ENCODE peak calls at places on chromosomes 3 and 15, in five cellular contexts. One of them, this sample, is unnamed.

GRCh38 chr15:34271493-34271892 is 46.7 kb downstream of the EMC4 start:
- DNase-seq in stomach: no peak
- DNase-seq in thoracic aorta: peak
- DNase-seq in breast epithelium: no peak
- DNase-seq in CD8-positive, alpha-beta T cell: no peak
- DNase-seq in this sample: no peak

GRCh38 chr15:69056365-69056764 is 41.9 kb downstream of the NOX5 start:
- DNase-seq in stomach: no peak
- DNase-seq in thoracic aorta: no peak
- DNase-seq in breast epithelium: no peak
- DNase-seq in CD8-positive, alpha-beta T cell: no peak
- DNase-seq in this sample: no peak

GRCh38 chr3:9955067-9955502 is 2.9 kb upstream of the PRRT3 start:
- DNase-seq in thoracic aorta: no peak
- DNase-seq in stomach: peak
- DNase-seq in CD8-positive, alpha-beta T cell: no peak
- DNase-seq in breast epithelium: no peak
- DNase-seq in this sample: no peak

GRCh38 chr3:12424635-12425319 is 59.5 kb upstream of the TSEN2 start:
- DNase-seq in CD8-positive, alpha-beta T cell: no peak
- DNase-seq in breast epithelium: no peak
- DNase-seq in thoracic aorta: no peak
- DNase-seq in stomach: no peak
- DNase-seq in this sample: no peak

GRCh38 chr15:53978248-53978906 is at the start of gene UNC13C:
- DNase-seq in thoracic aorta: no peak
- DNase-seq in breast epithelium: peak
- DNase-seq in stomach: peak
- DNase-seq in CD8-positive, alpha-beta T cell: no peak
- DNase-seq in this sample: peak

GRCh38 chr15:56243117-56243773 is 434 bp downstream of the RFX7 start:
- DNase-seq in CD8-positive, alpha-beta T cell: peak
- DNase-seq in breast epithelium: no peak
- DNase-seq in stomach: peak
- DNase-seq in thoracic aorta: no peak
- DNase-seq in this sample: peak

GRCh38 chr3:84958495-84959469 is at the start of gene CADM2:
- DNase-seq in breast epithelium: peak
- DNase-seq in CD8-positive, alpha-beta T cell: peak
- DNase-seq in stomach: peak
- DNase-seq in thoracic aorta: peak
- DNase-seq in this sample: peak

GRCh38 chr3:62761711-62762110 is 113.5 kb downstream of the CADPS start:
- DNase-seq in CD8-positive, alpha-beta T cell: no peak
- DNase-seq in stomach: no peak
- DNase-seq in thoracic aorta: no peak
- DNase-seq in breast epithelium: no peak
- DNase-seq in this sample: no peak

GRCh38 chr3:64104006-64104405 is 80.7 kb upstream of the PSMD6 start:
- DNase-seq in stomach: no peak
- DNase-seq in thoracic aorta: no peak
- DNase-seq in CD8-positive, alpha-beta T cell: no peak
- DNase-seq in breast epithelium: no peak
- DNase-seq in this sample: no peak

GRCh38 chr15:80626643-80627120 is 68.4 kb upstream of the ABHD17C start:
- DNase-seq in thoracic aorta: no peak
- DNase-seq in breast epithelium: no peak
- DNase-seq in stomach: no peak
- DNase-seq in CD8-positive, alpha-beta T cell: no peak
- DNase-seq in this sample: no peak

GRCh38 chr3:54197509-54197908 is 75.2 kb downstream of the CACNA2D3 start:
- DNase-seq in CD8-positive, alpha-beta T cell: no peak
- DNase-seq in thoracic aorta: no peak
- DNase-seq in stomach: no peak
- DNase-seq in breast epithelium: no peak
- DNase-seq in this sample: no peak

GRCh38 chr15:26967719-26968269 is 3.2 kb upstream of the GABRG3 start:
- DNase-seq in breast epithelium: no peak
- DNase-seq in thoracic aorta: no peak
- DNase-seq in CD8-positive, alpha-beta T cell: no peak
- DNase-seq in stomach: no peak
- DNase-seq in this sample: no peak

GRCh38 chr3:13620281-13620680 is 71.4 kb downstream of the FBLN2 start:
- DNase-seq in stomach: no peak
- DNase-seq in CD8-positive, alpha-beta T cell: no peak
- DNase-seq in thoracic aorta: no peak
- DNase-seq in breast epithelium: no peak
- DNase-seq in this sample: no peak

GRCh38 chr3:8887435-8888295 is 75.6 kb downstream of the RAD18 start:
- DNase-seq in thoracic aorta: no peak
- DNase-seq in CD8-positive, alpha-beta T cell: no peak
- DNase-seq in breast epithelium: no peak
- DNase-seq in stomach: no peak
- DNase-seq in this sample: no peak

GRCh38 chr3:13850161-13850945 is 29.5 kb downstream of the WNT7A start:
- DNase-seq in CD8-positive, alpha-beta T cell: no peak
- DNase-seq in thoracic aorta: no peak
- DNase-seq in stomach: no peak
- DNase-seq in breast epithelium: no peak
- DNase-seq in this sample: no peak

GRCh38 chr15:36468746-36469145 is 110.7 kb upstream of the CDIN1 start:
- DNase-seq in thoracic aorta: no peak
- DNase-seq in stomach: no peak
- DNase-seq in CD8-positive, alpha-beta T cell: no peak
- DNase-seq in breast epithelium: no peak
- DNase-seq in this sample: peak

GRCh38 chr3:198076722-198077308 is 116.8 kb downstream of the LMLN start:
- DNase-seq in CD8-positive, alpha-beta T cell: no peak
- DNase-seq in thoracic aorta: no peak
- DNase-seq in breast epithelium: no peak
- DNase-seq in stomach: no peak
- DNase-seq in this sample: no peak

GRCh38 chr3:71225285-71225684 is 358.2 kb downstream of the FOXP1 start:
- DNase-seq in breast epithelium: no peak
- DNase-seq in stomach: no peak
- DNase-seq in CD8-positive, alpha-beta T cell: no peak
- DNase-seq in thoracic aorta: no peak
- DNase-seq in this sample: no peak

GRCh38 chr15:64930019-64930652 is 18.4 kb downstream of the ANKDD1A start:
- DNase-seq in thoracic aorta: no peak
- DNase-seq in stomach: no peak
- DNase-seq in breast epithelium: no peak
- DNase-seq in CD8-positive, alpha-beta T cell: no peak
- DNase-seq in this sample: peak

GRCh38 chr15:101672298-101672697 is 20.1 kb upstream of the TM2D3 start:
- DNase-seq in stomach: no peak
- DNase-seq in breast epithelium: no peak
- DNase-seq in CD8-positive, alpha-beta T cell: no peak
- DNase-seq in thoracic aorta: no peak
- DNase-seq in this sample: no peak

GRCh38 chr15:33194704-33195261 is at the start of gene FMN1:
- DNase-seq in thoracic aorta: peak
- DNase-seq in breast epithelium: peak
- DNase-seq in CD8-positive, alpha-beta T cell: peak
- DNase-seq in stomach: peak
- DNase-seq in this sample: peak

GRCh38 chr3:120161902-120162301 is 67.7 kb upstream of the GSK3B start:
- DNase-seq in thoracic aorta: no peak
- DNase-seq in CD8-positive, alpha-beta T cell: no peak
- DNase-seq in stomach: no peak
- DNase-seq in breast epithelium: no peak
- DNase-seq in this sample: no peak

GRCh38 chr3:114179575-114179974 is 723 bp upstream of the DRD3 start:
- DNase-seq in stomach: no peak
- DNase-seq in breast epithelium: no peak
- DNase-seq in thoracic aorta: no peak
- DNase-seq in CD8-positive, alpha-beta T cell: no peak
- DNase-seq in this sample: peak

GRCh38 chr15:70763120-70763949 is at the start of gene UACA:
- DNase-seq in thoracic aorta: peak
- DNase-seq in breast epithelium: peak
- DNase-seq in stomach: peak
- DNase-seq in CD8-positive, alpha-beta T cell: peak
- DNase-seq in this sample: peak

GRCh38 chr15:70761931-70762468 is 1.4 kb downstream of the UACA start:
- DNase-seq in stomach: no peak
- DNase-seq in thoracic aorta: no peak
- DNase-seq in CD8-positive, alpha-beta T cell: no peak
- DNase-seq in breast epithelium: no peak
- DNase-seq in this sample: no peak

GRCh38 chr15:70761046-70761445 is 2.3 kb downstream of the UACA start:
- DNase-seq in CD8-positive, alpha-beta T cell: no peak
- DNase-seq in thoracic aorta: no peak
- DNase-seq in breast epithelium: no peak
- DNase-seq in stomach: no peak
- DNase-seq in this sample: no peak

GRCh38 chr15:70763950-70764730 is 782 bp upstream of the UACA start:
- DNase-seq in CD8-positive, alpha-beta T cell: no peak
- DNase-seq in stomach: no peak
- DNase-seq in thoracic aorta: no peak
- DNase-seq in breast epithelium: no peak
- DNase-seq in this sample: no peak

GRCh38 chr15:70762469-70763119 is 764 bp downstream of the UACA start:
- DNase-seq in thoracic aorta: no peak
- DNase-seq in stomach: peak
- DNase-seq in CD8-positive, alpha-beta T cell: no peak
- DNase-seq in breast epithelium: peak
- DNase-seq in this sample: no peak
- TF ChIP-seq CTCF in thoracic aorta: no peak
- TF ChIP-seq CTCF in stomach: no peak
- TF ChIP-seq CTCF in CD8-positive, alpha-beta T cell: no peak
- TF ChIP-seq CTCF in breast epithelium: no peak
- TF ChIP-seq CTCF in this sample: no peak

GRCh38 chr3:105823149-105823866 is 45.5 kb downstream of the CBLB start:
- DNase-seq in CD8-positive, alpha-beta T cell: no peak
- DNase-seq in breast epithelium: no peak
- DNase-seq in thoracic aorta: peak
- DNase-seq in stomach: no peak
- DNase-seq in this sample: no peak

GRCh38 chr3:105821433-105821832 is 47.4 kb downstream of the CBLB start:
- DNase-seq in breast epithelium: no peak
- DNase-seq in stomach: peak
- DNase-seq in CD8-positive, alpha-beta T cell: no peak
- DNase-seq in thoracic aorta: no peak
- DNase-seq in this sample: no peak

GRCh38 chr3:105822171-105823123 is 46.4 kb downstream of the CBLB start:
- DNase-seq in thoracic aorta: no peak
- DNase-seq in stomach: no peak
- DNase-seq in CD8-positive, alpha-beta T cell: no peak
- DNase-seq in breast epithelium: no peak
- DNase-seq in this sample: no peak

GRCh38 chr3:105827101-105827634 is 41.6 kb downstream of the CBLB start:
- DNase-seq in thoracic aorta: no peak
- DNase-seq in stomach: no peak
- DNase-seq in CD8-positive, alpha-beta T cell: no peak
- DNase-seq in breast epithelium: no peak
- DNase-seq in this sample: peak

DNA sequence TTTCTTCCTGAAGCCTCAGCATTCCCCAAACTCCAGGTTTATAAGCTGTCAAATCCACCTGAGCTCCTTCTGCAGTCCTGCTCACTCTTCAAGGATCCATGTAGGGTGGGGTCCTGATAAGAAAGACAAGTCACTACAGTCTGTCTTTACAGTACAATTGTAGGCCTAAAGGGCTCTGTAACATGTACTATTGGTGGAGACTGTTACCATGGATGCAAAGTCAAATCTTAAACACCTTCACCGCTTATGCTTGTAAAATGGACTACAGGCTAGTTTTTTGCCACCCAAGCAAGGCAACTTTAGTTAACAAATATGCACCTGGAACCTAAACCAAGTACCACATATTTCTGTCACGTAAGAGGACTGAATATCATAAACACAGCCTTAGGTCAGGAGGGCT is 44.7 kb downstream of the CBLB start:
- DNase-seq in breast epithelium: no peak
- DNase-seq in CD8-positive, alpha-beta T cell: no peak
- DNase-seq in thoracic aorta: no peak
- DNase-seq in stomach: no peak
- DNase-seq in this sample: no peak
- H3K4me3 ChIP-seq in breast epithelium: no peak
- H3K4me3 ChIP-seq in CD8-positive, alpha-beta T cell: no peak
- H3K4me3 ChIP-seq in thoracic aorta: no peak
- H3K4me3 ChIP-seq in stomach: no peak
- H3K4me3 ChIP-seq in this sample: no peak

GRCh38 chr15:38647683-38648082 is 83.1 kb upstream of the RASGRP1 start:
- DNase-seq in stomach: no peak
- DNase-seq in breast epithelium: no peak
- DNase-seq in CD8-positive, alpha-beta T cell: no peak
- DNase-seq in thoracic aorta: no peak
- DNase-seq in this sample: no peak

GRCh38 chr15:38646716-38647115 is 82.1 kb upstream of the RASGRP1 start:
- DNase-seq in CD8-positive, alpha-beta T cell: no peak
- DNase-seq in thoracic aorta: no peak
- DNase-seq in breast epithelium: no peak
- DNase-seq in stomach: no peak
- DNase-seq in this sample: no peak

GRCh38 chr15:38650936-38651327 is 86.3 kb upstream of the RASGRP1 start:
- DNase-seq in breast epithelium: no peak
- DNase-seq in stomach: no peak
- DNase-seq in CD8-positive, alpha-beta T cell: no peak
- DNase-seq in thoracic aorta: no peak
- DNase-seq in this sample: no peak

GRCh38 chr15:38650384-38650783 is 85.8 kb upstream of the RASGRP1 start:
- DNase-seq in thoracic aorta: no peak
- DNase-seq in stomach: no peak
- DNase-seq in breast epithelium: no peak
- DNase-seq in CD8-positive, alpha-beta T cell: no peak
- DNase-seq in this sample: no peak

DNA sequence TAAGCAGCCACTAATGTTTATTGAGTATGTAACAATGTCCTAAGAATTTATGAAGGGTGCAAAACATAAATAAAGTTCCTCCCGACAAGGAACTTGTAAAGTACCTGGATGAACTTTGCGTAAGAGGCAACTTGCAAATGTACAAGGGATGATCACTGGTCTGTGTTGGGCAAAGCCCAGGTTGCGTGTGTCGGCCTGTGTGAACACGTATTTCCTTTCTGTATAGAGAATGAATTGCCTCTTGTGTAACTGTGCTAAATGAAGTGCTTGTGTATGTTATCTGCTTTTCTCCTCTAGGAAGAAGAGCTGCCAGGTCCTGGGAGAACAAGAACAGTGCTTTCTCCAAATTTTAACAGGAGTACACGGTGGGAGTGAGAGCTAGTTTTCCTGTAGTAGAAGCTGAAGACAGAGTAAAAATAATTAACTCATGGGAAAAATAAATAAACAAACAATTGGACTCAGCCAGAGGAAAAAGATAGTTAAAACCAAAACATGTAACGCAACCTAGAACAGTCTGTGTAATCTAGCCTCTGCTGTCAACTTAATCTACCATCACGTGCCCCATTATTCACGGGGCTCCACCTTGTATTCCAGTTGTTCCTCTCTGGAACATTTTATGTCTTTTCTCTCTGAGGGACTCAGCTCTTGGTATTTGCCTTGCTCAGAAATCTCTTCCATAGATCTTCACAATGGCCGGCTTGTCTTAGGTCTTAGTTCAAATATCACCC is 83.7 kb upstream of the RASGRP1 start:
- DNase-seq in stomach: no peak
- DNase-seq in breast epithelium: no peak
- DNase-seq in thoracic aorta: no peak
- DNase-seq in CD8-positive, alpha-beta T cell: no peak
- DNase-seq in this sample: no peak
- TF ChIP-seq CTCF in stomach: no peak
- TF ChIP-seq CTCF in breast epithelium: no peak
- TF ChIP-seq CTCF in thoracic aorta: no peak
- TF ChIP-seq CTCF in CD8-positive, alpha-beta T cell: no peak
- TF ChIP-seq CTCF in this sample: no peak

GRCh38 chr15:38068600-38068999 is 134.2 kb downstream of the TMCO5A start:
- DNase-seq in CD8-positive, alpha-beta T cell: no peak
- DNase-seq in stomach: no peak
- DNase-seq in thoracic aorta: no peak
- DNase-seq in breast epithelium: no peak
- DNase-seq in this sample: no peak
- H3K4me3 ChIP-seq in CD8-positive, alpha-beta T cell: no peak
- H3K4me3 ChIP-seq in stomach: peak
- H3K4me3 ChIP-seq in thoracic aorta: peak
- H3K4me3 ChIP-seq in breast epithelium: no peak
- H3K4me3 ChIP-seq in this sample: no peak